ENCODE peak calls at places on chromosome 17, in eight cellular contexts. S is SJCRH30; Z is left kidney; T is activated T-helper 9 cell treated with anti-CD3 and anti-CD28 coated beads, Interleukin-2, amount 50 U/mL, for 16 hours; G is activated T-cell treated with anti-CD3 and anti-CD28 coated beads, Interleukin-2, amount 50 U/mL, for 72 hours; M is HTR-8/SVneo; P is T-helper 2 cell; N is GM18507. R is an unnamed sample.

GRCh38 chr17:82314012-82314720 is 3.2 kb downstream of the CD7 start:
- DNase-seq in S (no peak), Z (no peak), T (no peak), G (no peak), M (no peak), P (no peak), N (no peak), R (no peak)

GRCh38 chr17:32158870-32159585 is 16.7 kb downstream of the RHOT1 start:
- DNase-seq in S (no peak), Z (no peak), T (no peak), G (no peak), M (no peak), P (no peak), N (no peak), R (no peak)

GRCh38 chr17:29070795-29071194 is 27.9 kb downstream of the PIPOX start:
- DNase-seq in S (no peak), Z (no peak), T (no peak), G (no peak), M (no peak), P (no peak), N (no peak), R (peak)

GRCh38 chr17:63552211-63552610 is 1.9 kb downstream of the DCAF7 start:
- DNase-seq in S (no peak), Z (no peak), T (no peak), G (no peak), M (no peak), P (no peak), N (no peak), R (no peak)

GRCh38 chr17:35731932-35732805 is 730 bp downstream of the RASL10B start:
- DNase-seq in S (peak), Z (peak), T (no peak), G (no peak), M (no peak), P (no peak), N (no peak), R (no peak)

GRCh38 chr17:880074-880870 is 98.1 kb downstream of the MRM3 start:
- DNase-seq in S (no peak), Z (no peak), T (no peak), G (no peak), M (no peak), P (no peak), N (no peak), R (peak)

GRCh38 chr17:19002805-19003542 is 1.6 kb downstream of the FAM83G start:
- DNase-seq in S (no peak), Z (no peak), T (no peak), G (no peak), M (no peak), P (no peak), N (no peak), R (peak)

GRCh38 chr17:17859909-17860760 is 23.3 kb upstream of the SREBF1 start:
- DNase-seq in S (peak), Z (peak), T (peak), G (peak), M (peak), P (peak), N (peak), R (peak)

GRCh38 chr17:2090804-2091534 is 36.1 kb downstream of the HIC1 start:
- DNase-seq in S (peak), Z (peak), T (no peak), G (no peak), M (peak), P (no peak), N (no peak), R (no peak)

GRCh38 chr17:31381165-31381668 is 10.3 kb upstream of the RAB11FIP4 start:
- DNase-seq in S (no peak), Z (no peak), T (no peak), G (no peak), M (no peak), P (no peak), N (no peak), R (no peak)

GRCh38 chr17:35903451-35903850 is 23.3 kb upstream of the CCL5 start:
- DNase-seq in S (no peak), Z (no peak), T (no peak), G (no peak), M (no peak), P (no peak), N (no peak), R (no peak)

GRCh38 chr17:45371414-45372324 is 54.8 kb upstream of the MAP3K14 start:
- DNase-seq in S (peak), Z (peak), T (peak), G (peak), M (peak), P (no peak), N (no peak), R (peak)

GRCh38 chr17:20970329-20970728 is 72.5 kb downstream of the USP22 start:
- DNase-seq in S (no peak), Z (no peak), T (no peak), G (no peak), M (no peak), P (no peak), N (no peak), R (no peak)

GRCh38 chr17:77644981-77645380 is 313.5 kb upstream of the TNRC6C start:
- DNase-seq in S (no peak), Z (peak), T (peak), G (peak), M (no peak), P (peak), N (no peak), R (no peak)

GRCh38 chr17:81509048-81509686 is 3.4 kb downstream of the ACTG1 start:
- DNase-seq in S (no peak), Z (peak), T (no peak), G (no peak), M (no peak), P (no peak), N (no peak), R (no peak)

GRCh38 chr17:9810100-9810949 is 11.6 kb downstream of the GSG1L2 start:
- DNase-seq in S (no peak), Z (no peak), T (no peak), G (no peak), M (no peak), P (no peak), N (no peak), R (no peak)

GRCh38 chr17:60321336-60322055 is 70.4 kb downstream of the USP32 start:
- DNase-seq in S (no peak), Z (no peak), T (no peak), G (no peak), M (no peak), P (no peak), N (no peak), R (no peak)

GRCh38 chr17:66443601-66444000 is 141.2 kb downstream of the PRKCA start:
- DNase-seq in S (no peak), Z (no peak), T (no peak), G (no peak), M (no peak), P (no peak), N (no peak), R (no peak)

GRCh38 chr17:78294776-78295175 is 63.3 kb downstream of the TMEM235 start:
- DNase-seq in S (no peak), Z (no peak), T (no peak), G (no peak), M (no peak), P (no peak), N (no peak), R (no peak)

GRCh38 chr17:8226536-8227237 is 16.3 kb upstream of the AURKB start:
- DNase-seq in S (peak), Z (peak), T (peak), G (peak), M (peak), P (no peak), N (no peak), R (peak)

GRCh38 chr17:75178453-75178852 is 4.3 kb downstream of the SUMO2 start:
- DNase-seq in S (no peak), Z (no peak), T (no peak), G (peak), M (no peak), P (no peak), N (no peak), R (no peak)

GRCh38 chr17:65914784-65915342 is 277.1 kb downstream of the CEP112 start:
- DNase-seq in S (no peak), Z (no peak), T (no peak), G (peak), M (no peak), P (no peak), N (peak), R (no peak)

GRCh38 chr17:61361084-61361483 is 38.6 kb upstream of the TBX2 start:
- DNase-seq in S (no peak), Z (no peak), T (no peak), G (no peak), M (peak), P (no peak), N (no peak), R (no peak)

GRCh38 chr17:1201132-1201702 is 21.4 kb upstream of the ABR start:
- DNase-seq in S (no peak), Z (no peak), T (no peak), G (peak), M (no peak), P (no peak), N (no peak), R (peak)

GRCh38 chr17:71432378-71433315 is 688.2 kb upstream of the SOX9 start:
- DNase-seq in S (no peak), Z (no peak), T (no peak), G (no peak), M (no peak), P (no peak), N (no peak), R (no peak)

GRCh38 chr17:77772461-77772897 is 186.0 kb upstream of the TNRC6C start:
- DNase-seq in S (peak), Z (peak), T (peak), G (peak), M (peak), P (peak), N (peak), R (peak)

GRCh38 chr17:47621293-47622178 is 28.2 kb upstream of the KPNB1 start:
- DNase-seq in S (peak), Z (no peak), T (no peak), G (no peak), M (peak), P (no peak), N (no peak), R (no peak)

GRCh38 chr17:55187371-55187770 is 77.4 kb upstream of the HLF start:
- DNase-seq in S (no peak), Z (no peak), T (no peak), G (no peak), M (no peak), P (no peak), N (no peak), R (no peak)

GRCh38 chr17:48555616-48556533 is 11.0 kb upstream of the HOXB2 start:
- DNase-seq in S (peak), Z (no peak), T (no peak), G (no peak), M (peak), P (no peak), N (no peak), R (no peak)

GRCh38 chr17:38451030-38451839 is 23.0 kb downstream of the ARHGAP23 start:
- DNase-seq in S (peak), Z (peak), T (no peak), G (no peak), M (peak), P (no peak), N (no peak), R (no peak)

GRCh38 chr17:30415491-30415890 is 36.8 kb downstream of the CPD start:
- DNase-seq in S (no peak), Z (no peak), T (no peak), G (no peak), M (no peak), P (no peak), N (no peak), R (no peak)

GRCh38 chr17:17121162-17121561 is 78.9 kb downstream of the MPRIP start:
- DNase-seq in S (no peak), Z (no peak), T (no peak), G (no peak), M (no peak), P (no peak), N (no peak), R (peak)

GRCh38 chr17:49715717-49716279 is 8.0 kb upstream of the SLC35B1 start:
- DNase-seq in S (no peak), Z (no peak), T (peak), G (peak), M (no peak), P (peak), N (no peak), R (no peak)

GRCh38 chr17:74442670-74443515 is 11.0 kb downstream of the GPRC5C start:
- DNase-seq in S (peak), Z (peak), T (no peak), G (no peak), M (no peak), P (no peak), N (no peak), R (peak)

GRCh38 chr17:22507823-22508222 is 815.5 kb downstream of the KCNJ18 start:
- DNase-seq in S (peak), Z (no peak), T (no peak), G (no peak), M (no peak), P (no peak), N (no peak), R (no peak)